ENCODE peak calls at places on chromosomes 5 and 9, in seven cellular contexts. E, H, K, V, C, P and G are unnamed samples.

GRCh38 chr9:114058688-114059046 is 19.4 kb downstream of the AMBP start:
- DNase-seq in E (no peak), H (no peak), K (no peak), V (no peak), C (no peak), P (no peak), G (no peak)

GRCh38 chr5:41636605-41637004 is 126.2 kb upstream of the PLCXD3 start:
- DNase-seq in E (no peak), H (peak), K (no peak), V (peak), C (peak), P (no peak), G (no peak)

GRCh38 chr9:134534661-134535080 is 106.9 kb upstream of the COL5A1 start:
- DNase-seq in E (no peak), H (no peak), K (no peak), V (no peak), C (no peak), P (no peak), G (no peak)

GRCh38 chr9:79060726-79061125 is 511.0 kb upstream of the TLE4 start:
- DNase-seq in E (no peak), H (no peak), K (no peak), V (no peak), C (no peak), P (no peak), G (no peak)

GRCh38 chr5:97449172-97449571 is 266.1 kb upstream of the RIOK2 start:
- DNase-seq in E (no peak), H (no peak), K (no peak), V (no peak), C (no peak), P (no peak), G (no peak)

GRCh38 chr5:63127054-63127453 is 548.4 kb downstream of the LRRC70 start:
- DNase-seq in E (no peak), H (no peak), K (no peak), V (no peak), C (no peak), P (no peak), G (no peak)

GRCh38 chr5:172179032-172179989 is 8.7 kb downstream of the STK10 start:
- DNase-seq in E (no peak), H (no peak), K (no peak), V (no peak), C (no peak), P (no peak), G (no peak)

GRCh38 chr9:114224247-114224610 is 68.9 kb downstream of the COL27A1 start:
- DNase-seq in E (no peak), H (peak), K (no peak), V (no peak), C (no peak), P (no peak), G (no peak)

GRCh38 chr5:7078901-7079300 is 317.0 kb upstream of the ADCY2 start:
- DNase-seq in E (no peak), H (no peak), K (no peak), V (no peak), C (peak), P (no peak), G (no peak)

GRCh38 chr5:135859656-135860055 is 25.2 kb downstream of the SLC25A48 start:
- DNase-seq in E (no peak), H (no peak), K (no peak), V (no peak), C (no peak), P (no peak), G (no peak)

GRCh38 chr5:6705088-6705487 is 8.1 kb upstream of the TENT4A start:
- DNase-seq in E (no peak), H (no peak), K (no peak), V (no peak), C (no peak), P (no peak), G (no peak)

GRCh38 chr5:131997727-131998117 is 13.7 kb downstream of the ACSL6 start:
- DNase-seq in E (no peak), H (no peak), K (no peak), V (no peak), C (no peak), P (no peak), G (no peak)

GRCh38 chr5:139374909-139375308 is 8.2 kb downstream of the SLC23A1 start:
- DNase-seq in E (no peak), H (no peak), K (no peak), V (no peak), C (no peak), P (no peak), G (no peak)